ENCODE peak calls at places on chromosomes 3 and 15, in seven cellular contexts. A, H, V, L, X, W and I are unnamed samples. For H3K4me1, the result is how much of the 10 kb centered on the place peaks cover.

GRCh38 chr3:101155828-101156227 is 162.6 kb upstream of the ABI3BP start:
- DNase-seq in A (no peak), H (no peak), V (no peak), L (no peak), X (no peak), W (peak), I (no peak)

GRCh38 chr15:42832577-42832976 is 88.0 kb downstream of the TTBK2 start:
- DNase-seq in A (no peak), H (peak), V (no peak), L (no peak), X (no peak), W (no peak), I (no peak)

GRCh38 chr3:126552688-126553283 is 5.9 kb downstream of the C3orf22 start:
- DNase-seq in A (no peak), H (no peak), V (peak), L (no peak), X (peak), W (no peak), I (no peak)

GRCh38 chr3:172659246-172660002 is 51.4 kb downstream of the NCEH1 start:
- DNase-seq in A (no peak), H (no peak), V (no peak), L (no peak), X (no peak), W (no peak), I (no peak)

GRCh38 chr15:91919014-91919534 is 65.6 kb downstream of the SLCO3A1 start:
- DNase-seq in A (no peak), H (no peak), V (no peak), L (no peak), X (no peak), W (peak), I (no peak)

GRCh38 chr3:193987186-193987585 is 148.8 kb upstream of the HES1 start:
- DNase-seq in A (no peak), H (no peak), V (no peak), L (no peak), X (no peak), W (no peak), I (no peak)

GRCh38 chr15:55289011-55289572 is 521 bp downstream of the RAB27A start:
- DNase-seq in A (peak), H (no peak), V (peak), L (peak), X (peak), W (peak), I (peak)

GRCh38 chr3:74592359-74592758 is 22.1 kb downstream of the CNTN3 start:
- DNase-seq in A (no peak), H (no peak), V (no peak), L (no peak), X (no peak), W (no peak), I (no peak)

GRCh38 chr15:57112178-57112577 is 193.7 kb downstream of the TCF12 start:
- DNase-seq in A (no peak), H (no peak), V (no peak), L (no peak), X (no peak), W (no peak), I (no peak)

GRCh38 chr3:138687236-138687635 is 78.7 kb downstream of the FAIM start:
- DNase-seq in A (no peak), H (no peak), V (no peak), L (no peak), X (no peak), W (no peak), I (no peak)

GRCh38 chr15:55221090-55222011 is 24.6 kb upstream of the RSL24D1 start:
- DNase-seq in A (no peak), H (no peak), V (no peak), L (peak), X (no peak), W (no peak), I (no peak)

GRCh38 chr15:56383011-56383410 is 17.8 kb downstream of the TEX9 start:
- DNase-seq in A (no peak), H (no peak), V (no peak), L (no peak), X (no peak), W (no peak), I (no peak)

GRCh38 chr3:171503817-171504216 is 43.6 kb upstream of the TNIK start:
- DNase-seq in A (no peak), H (no peak), V (no peak), L (no peak), X (no peak), W (no peak), I (no peak)

GRCh38 chr3:120348065-120348980 is 831 bp downstream of the LRRC58 start:
- DNase-seq in A (peak), H (no peak), V (no peak), L (peak), X (no peak), W (no peak), I (peak)

GRCh38 chr3:134650431-134651346 is at the start of gene KY:
- DNase-seq in A (peak), H (no peak), V (peak), L (no peak), X (peak), W (peak), I (no peak)

GRCh38 chr3:152385761-152386160 is 117.0 kb downstream of the MBNL1 start:
- DNase-seq in A (no peak), H (no peak), V (no peak), L (no peak), X (no peak), W (no peak), I (no peak)

GRCh38 chr3:193732391-193732790 is 139.4 kb downstream of the OPA1 start:
- DNase-seq in A (no peak), H (no peak), V (no peak), L (no peak), X (no peak), W (no peak), I (no peak)

GRCh38 chr15:93420050-93420452 is 331.0 kb upstream of the RGMA start:
- DNase-seq in A (no peak), H (peak), V (no peak), L (no peak), X (no peak), W (no peak), I (no peak)

GRCh38 chr3:87088984-87089841 is 98.3 kb upstream of the VGLL3 start:
- DNase-seq in A (peak), H (no peak), V (peak), L (no peak), X (peak), W (peak), I (no peak)

GRCh38 chr3:188185717-188186236 is 31.8 kb downstream of the LPP start:
- DNase-seq in A (peak), H (no peak), V (no peak), L (no peak), X (no peak), W (no peak), I (no peak)

GRCh38 chr3:9820944-9821343 is 10.9 kb downstream of the TTLL3 start:
- DNase-seq in A (peak), H (no peak), V (no peak), L (peak), X (no peak), W (no peak), I (no peak)

GRCh38 chr15:38042707-38043445 is 108.4 kb downstream of the TMCO5A start:
- DNase-seq in A (no peak), H (no peak), V (no peak), L (peak), X (peak), W (no peak), I (no peak)

GRCh38 chr3:62433396-62433795 is 60.0 kb upstream of the FEZF2 start:
- DNase-seq in A (no peak), H (no peak), V (no peak), L (no peak), X (peak), W (no peak), I (no peak)

GRCh38 chr3:56754753-56755365 is 46.9 kb downstream of the ARHGEF3 start:
- DNase-seq in A (no peak), H (no peak), V (no peak), L (peak), X (no peak), W (peak), I (peak)

GRCh38 chr3:106302451-106303221 is 433.8 kb upstream of the CBLB start:
- DNase-seq in A (no peak), H (no peak), V (no peak), L (peak), X (no peak), W (no peak), I (no peak)

GRCh38 chr3:2870714-2871353 is 239.3 kb downstream of the IL5RA start:
- DNase-seq in A (no peak), H (no peak), V (no peak), L (no peak), X (no peak), W (no peak), I (no peak)

GRCh38 chr3:71725279-71725991 is at the start of gene EIF4E3:
- DNase-seq in A (peak), H (no peak), V (peak), L (no peak), X (peak), W (peak), I (peak)

GRCh38 chr3:53196575-53197407 is 35.8 kb downstream of the PRKCD start:
- DNase-seq in A (peak), H (no peak), V (no peak), L (peak), X (peak), W (no peak), I (no peak)

GRCh38 chr15:48046813-48047483 is 73.8 kb upstream of the SLC24A5 start:
- DNase-seq in A (peak), H (no peak), V (no peak), L (no peak), X (no peak), W (no peak), I (no peak)

GRCh38 chr15:96121521-96121920 is 209.0 kb upstream of the NR2F2 start:
- DNase-seq in A (no peak), H (no peak), V (no peak), L (no peak), X (no peak), W (no peak), I (no peak)

GRCh38 chr3:88131695-88132094 is 18.1 kb upstream of the C3orf38 start:
- DNase-seq in A (no peak), H (no peak), V (no peak), L (no peak), X (peak), W (no peak), I (no peak)

GRCh38 chr3:109977903-109978302 is 640.6 kb upstream of the DPPA4 start:
- DNase-seq in A (no peak), H (no peak), V (no peak), L (no peak), X (no peak), W (no peak), I (no peak)

GRCh38 chr15:59138243-59138642 is 33.3 kb downstream of the CCNB2 start:
- DNase-seq in A (peak), H (no peak), V (peak), L (peak), X (peak), W (no peak), I (peak)

GRCh38 chr3:136838641-136839555 is 20.0 kb downstream of the SLC35G2 start:
- DNase-seq in A (no peak), H (no peak), V (no peak), L (no peak), X (no peak), W (no peak), I (no peak)

GRCh38 chr3:102595057-102595456 is 160.2 kb downstream of the ZPLD1 start:
- DNase-seq in A (no peak), H (no peak), V (no peak), L (no peak), X (no peak), W (no peak), I (no peak)

GRCh38 chr3:62875103-62876002 is at the start of gene CADPS:
- DNase-seq in A (peak), H (no peak), V (peak), L (peak), X (peak), W (peak), I (no peak)

GRCh38 chr3:47313341-47314055 is 30.8 kb downstream of the KLHL18 start:
- DNase-seq in A (no peak), H (no peak), V (no peak), L (no peak), X (no peak), W (no peak), I (no peak)

GRCh38 chr3:39850707-39851014 is 41.3 kb downstream of the MYRIP start:
- DNase-seq in A (no peak), H (no peak), V (no peak), L (no peak), X (no peak), W (no peak), I (no peak)

GRCh38 chr3:160691151-160691550 is 14.2 kb downstream of the ARL14 start:
- DNase-seq in A (no peak), H (no peak), V (no peak), L (no peak), X (no peak), W (no peak), I (no peak)

GRCh38 chr3:160685144-160685766 is 8.3 kb downstream of the ARL14 start:
- DNase-seq in A (no peak), H (no peak), V (no peak), L (no peak), X (no peak), W (no peak), I (no peak)

GRCh38 chr3:160684368-160684740 is 7.4 kb downstream of the ARL14 start:
- DNase-seq in A (no peak), H (no peak), V (no peak), L (no peak), X (no peak), W (no peak), I (no peak)

GRCh38 chr3:160691962-160692361 is 15.0 kb downstream of the ARL14 start:
- DNase-seq in A (no peak), H (no peak), V (no peak), L (no peak), X (no peak), W (no peak), I (no peak)

GRCh38 chr3:160686955-160687535 is 10.1 kb downstream of the ARL14 start:
- DNase-seq in A (no peak), H (no peak), V (no peak), L (peak), X (no peak), W (no peak), I (no peak)
- TF ChIP-seq CTCF in A (peak), H (no peak), V (peak), L (peak), X (peak), W (peak), I (peak)

GRCh38 chr15:89905846-89906378 is 6.8 kb downstream of the ARPIN start:
- DNase-seq in A (no peak), H (no peak), V (no peak), L (no peak), X (no peak), W (no peak), I (no peak)

GRCh38 chr15:89910891-89911626 is 1.7 kb downstream of the ARPIN start:
- DNase-seq in A (no peak), H (no peak), V (no peak), L (no peak), X (no peak), W (no peak), I (no peak)

GRCh38 chr15:89907289-89907688 is 5.5 kb downstream of the ARPIN start:
- DNase-seq in A (no peak), H (no peak), V (no peak), L (no peak), X (no peak), W (no peak), I (no peak)

GRCh38 chr15:89909611-89910010 is 3.1 kb downstream of the ARPIN start:
- DNase-seq in A (no peak), H (no peak), V (no peak), L (no peak), X (no peak), W (no peak), I (no peak)

GRCh38 chr15:89908226-89908625 is 4.5 kb downstream of the ARPIN start:
- DNase-seq in A (no peak), H (no peak), V (no peak), L (no peak), X (no peak), W (no peak), I (no peak)
- H3K4me1 ChIP-seq in A (under half), H (under half), V (under half), L (under half), X (under half), W (under half), I (under half)

GRCh38 chr3:128341659-128342395 is 124.9 kb downstream of the DNAJB8 start:
- DNase-seq in A (no peak), H (no peak), V (no peak), L (no peak), X (no peak), W (no peak), I (no peak)

GRCh38 chr3:128343287-128344045 is 123.2 kb downstream of the DNAJB8 start:
- DNase-seq in A (no peak), H (no peak), V (no peak), L (no peak), X (peak), W (no peak), I (no peak)

GRCh38 chr3:128342701-128343180 is 123.9 kb downstream of the DNAJB8 start:
- DNase-seq in A (no peak), H (no peak), V (no peak), L (no peak), X (no peak), W (no peak), I (no peak)

GRCh38 chr3:128345195-128345594 is 121.5 kb downstream of the DNAJB8 start:
- DNase-seq in A (no peak), H (no peak), V (no peak), L (no peak), X (no peak), W (no peak), I (no peak)

GRCh38 chr3:128344046-128344368 is 122.7 kb downstream of the DNAJB8 start:
- DNase-seq in A (no peak), H (no peak), V (no peak), L (no peak), X (no peak), W (no peak), I (no peak)
- H3K4me3 ChIP-seq in A (no peak), H (no peak), V (no peak), L (no peak), X (no peak), W (no peak), I (no peak)

DNA sequence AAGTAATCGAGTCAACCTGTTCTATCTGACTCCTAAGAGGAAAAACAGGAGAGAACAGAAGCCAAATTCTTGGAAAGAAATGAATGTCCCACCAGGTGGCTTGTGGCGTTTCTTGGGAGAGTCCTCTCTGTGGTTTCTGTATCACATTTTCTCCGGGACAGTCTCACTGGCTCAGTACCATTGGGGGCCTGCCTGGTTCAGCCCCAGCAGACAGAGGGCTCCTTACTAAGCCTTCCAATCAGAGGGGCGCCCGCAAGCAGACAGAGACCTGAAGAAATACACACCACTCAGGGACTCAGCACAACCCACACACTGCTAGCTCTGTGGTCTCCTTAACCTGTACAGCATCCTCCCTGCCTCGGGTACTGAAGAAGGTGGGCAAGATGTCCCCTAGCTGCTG is 302.1 kb downstream of the TLE3 start:
- DNase-seq in A (no peak), H (no peak), V (no peak), L (no peak), X (no peak), W (no peak), I (no peak)
- TF ChIP-seq CTCF in A (no peak), H (no peak), V (no peak), L (no peak), X (no peak), W (no peak), I (no peak)

GRCh38 chr15:67094001-67094826 is 28.8 kb downstream of the SMAD3 start:
- DNase-seq in A (no peak), H (no peak), V (no peak), L (no peak), X (no peak), W (no peak), I (no peak)
- H3K4me1 ChIP-seq in A (half or more), H (half or more), V (under half), L (half or more), X (under half), W (under half), I (under half)

DNA sequence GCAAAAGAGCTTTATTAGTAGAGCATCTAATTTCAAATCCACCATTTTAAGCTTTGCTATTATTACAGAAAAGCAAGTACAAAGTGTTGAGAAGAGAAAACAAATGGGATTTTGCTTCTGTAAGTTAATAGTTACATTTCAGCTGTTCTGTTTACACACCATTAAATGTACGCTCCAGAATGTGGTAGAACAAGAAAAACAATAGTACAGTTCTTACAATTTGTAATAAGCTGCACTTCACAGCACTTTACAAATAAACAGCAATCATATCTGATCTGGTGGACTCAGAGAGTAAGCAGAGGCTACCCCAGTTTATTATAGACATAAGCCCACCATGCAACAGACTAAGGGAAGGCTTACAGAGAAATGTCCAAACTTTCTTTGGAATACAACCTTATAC is 126.4 kb downstream of the OXSM start:
- DNase-seq in A (no peak), H (no peak), V (no peak), L (no peak), X (no peak), W (no peak), I (no peak)
- H3K4me3 ChIP-seq in A (no peak), H (no peak), V (no peak), L (no peak), X (no peak), W (no peak), I (no peak)

GRCh38 chr3:148922467-148922866 is 57.4 kb downstream of the CPA3 start:
- DNase-seq in A (no peak), H (no peak), V (no peak), L (no peak), X (no peak), W (no peak), I (no peak)
- TF ChIP-seq CTCF in A (no peak), H (no peak), V (no peak), L (no peak), X (no peak), W (no peak), I (no peak)

DNA sequence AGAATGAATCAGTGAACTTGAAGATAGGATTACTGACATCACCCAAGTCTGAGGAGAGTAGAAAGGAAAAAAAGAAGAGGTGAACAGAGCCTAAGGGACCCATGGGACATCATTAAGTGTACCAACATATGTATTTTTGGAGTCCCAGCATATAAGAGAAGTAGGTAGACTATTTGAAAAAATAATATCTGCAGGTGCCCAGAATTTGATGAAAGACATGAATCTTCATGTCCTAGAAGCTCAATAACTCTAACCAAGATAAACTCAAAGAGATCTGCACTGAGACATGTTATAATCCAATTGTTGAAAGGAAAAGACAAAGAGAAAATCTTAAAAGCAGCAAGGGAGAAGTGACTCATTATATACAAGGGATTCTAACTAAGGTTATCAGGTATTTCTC is 39.0 kb downstream of the SPESP1 start:
- DNase-seq in A (no peak), H (no peak), V (no peak), L (no peak), X (no peak), W (no peak), I (no peak)
- H3K4me1 ChIP-seq in A (under half), H (under half), V (under half), L (under half), X (under half), W (under half), I (under half)

GRCh38 chr3:149655826-149656599 is 1.8 kb downstream of the WWTR1 start:
- DNase-seq in A (no peak), H (no peak), V (no peak), L (no peak), X (no peak), W (no peak), I (no peak)
- H3K4me3 ChIP-seq in A (peak), H (peak), V (peak), L (no peak), X (no peak), W (peak), I (no peak)